ENCODE peak calls at places on chromosomes 3 and 15, in six cellular contexts. One of them, this sample, is unnamed.

GRCh38 chr3:128050597-128050996 is 1.6 kb upstream of the SEC61A1 start:
- DNase-seq in left colon: no peak
- DNase-seq in GM06990: no peak
- DNase-seq in NCI-H69: no peak
- DNase-seq in IMR-90: peak; percentile 47
- DNase-seq in cardiac muscle cell: peak; percentile 45
- DNase-seq in this sample: no peak

GRCh38 chr3:45911496-45912226 is 25.3 kb downstream of the CCR9 start:
- DNase-seq in IMR-90: no peak
- DNase-seq in left colon: no peak
- DNase-seq in GM06990: no peak
- DNase-seq in cardiac muscle cell: no peak
- DNase-seq in NCI-H69: no peak
- DNase-seq in this sample: no peak

GRCh38 chr15:65054333-65055200 is 9.4 kb downstream of the SLC51B start:
- DNase-seq in IMR-90: peak; percentile 68
- DNase-seq in NCI-H69: peak; percentile 76
- DNase-seq in cardiac muscle cell: peak; percentile 79
- DNase-seq in GM06990: peak; percentile 60
- DNase-seq in left colon: peak; percentile 60
- DNase-seq in this sample: peak; percentile 61

GRCh38 chr3:128787256-128788253 is 61.6 kb downstream of the RAB7A start:
- DNase-seq in GM06990: no peak
- DNase-seq in left colon: no peak
- DNase-seq in NCI-H69: peak; percentile 3
- DNase-seq in cardiac muscle cell: peak; percentile 55
- DNase-seq in IMR-90: peak; percentile 53
- DNase-seq in this sample: peak; percentile 26

GRCh38 chr3:118991775-118992174 is 42.9 kb downstream of the IGSF11 start:
- DNase-seq in NCI-H69: no peak
- DNase-seq in cardiac muscle cell: no peak
- DNase-seq in GM06990: no peak
- DNase-seq in IMR-90: no peak
- DNase-seq in left colon: no peak
- DNase-seq in this sample: no peak

GRCh38 chr3:143014921-143015320 is 13.6 kb downstream of the U2SURP start:
- DNase-seq in IMR-90: no peak
- DNase-seq in cardiac muscle cell: no peak
- DNase-seq in GM06990: no peak
- DNase-seq in left colon: no peak
- DNase-seq in NCI-H69: no peak
- DNase-seq in this sample: no peak

GRCh38 chr3:45754461-45754860 is 41.9 kb downstream of the SLC6A20 start:
- DNase-seq in IMR-90: no peak
- DNase-seq in NCI-H69: no peak
- DNase-seq in left colon: no peak
- DNase-seq in cardiac muscle cell: no peak
- DNase-seq in GM06990: no peak
- DNase-seq in this sample: no peak

GRCh38 chr3:116001063-116001765 is 377.9 kb downstream of the GAP43 start:
- DNase-seq in left colon: no peak
- DNase-seq in IMR-90: peak; percentile 30
- DNase-seq in GM06990: no peak
- DNase-seq in NCI-H69: no peak
- DNase-seq in cardiac muscle cell: peak; percentile 47
- DNase-seq in this sample: no peak

GRCh38 chr3:172137287-172138030 is 98.1 kb downstream of the FNDC3B start:
- DNase-seq in IMR-90: no peak
- DNase-seq in cardiac muscle cell: peak; percentile 65
- DNase-seq in NCI-H69: no peak
- DNase-seq in left colon: no peak
- DNase-seq in GM06990: no peak
- DNase-seq in this sample: no peak

GRCh38 chr15:79724312-79724711 is 172.5 kb downstream of the MTHFS start:
- DNase-seq in IMR-90: peak; percentile 40
- DNase-seq in NCI-H69: no peak
- DNase-seq in left colon: no peak
- DNase-seq in cardiac muscle cell: peak; percentile 82
- DNase-seq in GM06990: no peak
- DNase-seq in this sample: no peak

GRCh38 chr15:90497912-90498311 is 31.8 kb upstream of the CRTC3 start:
- DNase-seq in left colon: peak; percentile 74
- DNase-seq in GM06990: no peak
- DNase-seq in cardiac muscle cell: no peak
- DNase-seq in NCI-H69: peak; percentile 83
- DNase-seq in IMR-90: no peak
- DNase-seq in this sample: no peak

GRCh38 chr3:48478631-48479555 is 25.1 kb downstream of the SHISA5 start:
- DNase-seq in IMR-90: no peak
- DNase-seq in GM06990: peak; percentile 57
- DNase-seq in cardiac muscle cell: no peak
- DNase-seq in NCI-H69: peak; percentile 62
- DNase-seq in left colon: no peak
- DNase-seq in this sample: no peak

GRCh38 chr3:194871143-194871863 is 185.6 kb downstream of the FAM43A start:
- DNase-seq in GM06990: peak; percentile 37
- DNase-seq in cardiac muscle cell: peak; percentile 85
- DNase-seq in IMR-90: peak; percentile 91
- DNase-seq in left colon: peak; percentile 94
- DNase-seq in NCI-H69: peak; percentile 100
- DNase-seq in this sample: no peak

This sample was measured in NCI-H460.